ENCODE peak calls at places on chromosomes 6 and 20, in seven cellular contexts. G, J, Y, O, I, C and D are unnamed samples.
A peak's percentile ranks its signal among the peaks of the same experiment; 100 is the strongest.

GRCh38 chr6:53906103-53906502 is 111.3 kb downstream of the LRRC1 start:
- DNase-seq in G (no peak), J (no peak), Y (no peak), O (no peak), I (no peak), C (no peak), D (no peak)

GRCh38 chr20:57370316-57370715 is 19.3 kb downstream of the RAE1 start:
- DNase-seq in G (no peak), J (no peak), Y (no peak), O (no peak), I (no peak), C (no peak), D (no peak)

GRCh38 chr6:153207041-153207440 is 76.0 kb upstream of the RGS17 start:
- DNase-seq in G (no peak), J (no peak), Y (no peak), O (peak; percentile 18), I (no peak), C (no peak), D (no peak)

GRCh38 chr20:5168582-5169396 is 42.0 kb downstream of the CDS2 start:
- DNase-seq in G (peak; percentile 77), J (peak; percentile 77), Y (no peak), O (peak; percentile 91), I (no peak), C (peak; percentile 40), D (no peak)

GRCh38 chr6:17354700-17355403 is 38.5 kb upstream of the CAP2 start:
- DNase-seq in G (peak; percentile 28), J (no peak), Y (no peak), O (no peak), I (no peak), C (no peak), D (no peak)

GRCh38 chr20:38599410-38599882 is 2.2 kb upstream of the ARHGAP40 start:
- DNase-seq in G (no peak), J (no peak), Y (no peak), O (peak; percentile 54), I (peak; percentile 89), C (no peak), D (no peak)

GRCh38 chr20:9166153-9166780 is 97.4 kb downstream of the PLCB4 start:
- DNase-seq in G (no peak), J (no peak), Y (no peak), O (no peak), I (no peak), C (no peak), D (peak; percentile 70)

GRCh38 chr6:31525932-31526591 is 2.7 kb upstream of the MCCD1 start:
- DNase-seq in G (no peak), J (peak; percentile 44), Y (no peak), O (no peak), I (no peak), C (no peak), D (no peak)

GRCh38 chr6:17930321-17930993 is 57.0 kb downstream of the KIF13A start:
- DNase-seq in G (no peak), J (no peak), Y (no peak), O (no peak), I (no peak), C (no peak), D (no peak)

GRCh38 chr20:23368316-23369110 is 6.5 kb downstream of the GZF1 start:
- DNase-seq in G (no peak), J (peak; percentile 37), Y (no peak), O (no peak), I (no peak), C (no peak), D (no peak)

GRCh38 chr6:117118490-117118889 is 146.9 kb upstream of the VGLL2 start:
- DNase-seq in G (no peak), J (no peak), Y (no peak), O (no peak), I (no peak), C (no peak), D (no peak)

GRCh38 chr6:138971601-138972000 is 16.5 kb downstream of the REPS1 start:
- DNase-seq in G (no peak), J (no peak), Y (no peak), O (peak; percentile 23), I (no peak), C (no peak), D (no peak)

GRCh38 chr6:4973972-4974885 is 29.6 kb downstream of the RPP40 start:
- DNase-seq in G (no peak), J (peak; percentile 79), Y (peak; percentile 43), O (peak; percentile 66), I (no peak), C (peak; percentile 65), D (peak; percentile 73)

GRCh38 chr6:34658605-34659218 is 37.9 kb downstream of the ILRUN start:
- DNase-seq in G (no peak), J (no peak), Y (no peak), O (peak; percentile 14), I (peak; percentile 72), C (no peak), D (peak; percentile 31)

GRCh38 chr20:32456869-32457421 is 98.8 kb downstream of the ASXL1 start:
- DNase-seq in G (no peak), J (peak; percentile 93), Y (no peak), O (peak; percentile 76), I (no peak), C (peak; percentile 93), D (no peak)

GRCh38 chr6:169766921-169767736 is 15.7 kb downstream of the ERMARD start:
- DNase-seq in G (no peak), J (no peak), Y (no peak), O (no peak), I (peak; percentile 70), C (no peak), D (no peak)

GRCh38 chr20:63255911-63256704 is 1.8 kb upstream of the NKAIN4 start:
- DNase-seq in G (no peak), J (no peak), Y (peak; percentile 15), O (peak; percentile 32), I (no peak), C (no peak), D (no peak)

GRCh38 chr6:79005024-79005423 is 73.0 kb downstream of the PHIP start:
- DNase-seq in G (no peak), J (no peak), Y (no peak), O (no peak), I (no peak), C (no peak), D (no peak)

GRCh38 chr6:132475925-132476324 is 37.0 kb downstream of the STX7 start:
- DNase-seq in G (no peak), J (no peak), Y (no peak), O (no peak), I (no peak), C (no peak), D (no peak)

GRCh38 chr6:2503816-2504494 is 246.8 kb downstream of the MYLK4 start:
- DNase-seq in G (no peak), J (no peak), Y (no peak), O (no peak), I (no peak), C (no peak), D (no peak)